ENCODE peak calls at places on chromosome 1, in five cellular contexts. C is transverse colon; X is hepatocyte; H is body of pancreas; P is CD4-positive, alpha-beta memory T cell. S is an unnamed sample.

GRCh38 chr1:76763678-76764077 is 103.6 kb upstream of the ST6GALNAC5 start:
- DNase-seq in X (no peak), P (no peak), C (no peak), H (no peak), S (no peak)

GRCh38 chr1:117673405-117673804 is 67.6 kb downstream of the TENT5C start:
- DNase-seq in P (no peak), X (peak; percentile 30), H (no peak), C (no peak), S (no peak)

GRCh38 chr1:159468321-159468720 is 28.8 kb downstream of the OR10J1 start:
- DNase-seq in X (no peak), C (no peak), P (no peak), H (no peak), S (no peak)

GRCh38 chr1:54681396-54681795 is 34.3 kb upstream of the TTC4 start:
- DNase-seq in X (peak; percentile 42), H (no peak), C (no peak), P (peak; percentile 14), S (no peak)

GRCh38 chr1:4150262-4150661 is 250.2 kb upstream of the C1orf174 start:
- DNase-seq in P (no peak), X (no peak), H (no peak), C (no peak), S (no peak)

GRCh38 chr1:41762251-41762650 is 156.5 kb downstream of the HIVEP3 start:
- DNase-seq in P (no peak), C (no peak), X (no peak), H (no peak), S (no peak)

GRCh38 chr1:51690285-51690961 is 73.5 kb downstream of the OSBPL9 start:
- DNase-seq in C (no peak), X (peak; percentile 62), P (no peak), H (peak; percentile 18), S (no peak)

GRCh38 chr1:15933684-15934083 is 42.2 kb downstream of the ZBTB17 start:
- DNase-seq in C (no peak), P (no peak), X (no peak), H (no peak), S (no peak)

GRCh38 chr1:169108897-169109560 is 2.5 kb downstream of the ATP1B1 start:
- DNase-seq in C (peak; percentile 66), H (peak; percentile 36), X (peak; percentile 58), P (no peak), S (no peak)

GRCh38 chr1:26477446-26478152 is 5.4 kb downstream of the HMGN2 start:
- DNase-seq in C (no peak), X (no peak), P (no peak), H (no peak), S (no peak)

GRCh38 chr1:226443439-226443838 is 35.5 kb upstream of the PARP1 start:
- DNase-seq in X (no peak), H (no peak), P (no peak), C (no peak), S (no peak)

GRCh38 chr1:45643978-45644377 is 20.1 kb upstream of the CCDC17 start:
- DNase-seq in C (peak; percentile 40), X (peak; percentile 62), H (peak; percentile 37), P (no peak), S (no peak)

GRCh38 chr1:22137006-22137720 is 5.7 kb downstream of the WNT4 start:
- DNase-seq in H (no peak), P (no peak), X (peak; percentile 49), C (no peak), S (no peak)

GRCh38 chr1:212260557-212261342 is 24.5 kb upstream of the PPP2R5A start:
- DNase-seq in C (no peak), H (no peak), P (no peak), X (peak; percentile 68), S (no peak)

GRCh38 chr1:14866841-14867626 is 268.5 kb downstream of the KAZN start:
- DNase-seq in P (no peak), X (no peak), H (no peak), C (no peak), S (no peak)

GRCh38 chr1:58204284-58204683 is 342.2 kb downstream of the OMA1 start:
- DNase-seq in P (no peak), H (no peak), X (no peak), C (no peak), S (no peak)

GRCh38 chr1:161989108-161989507 is 34.6 kb downstream of the OLFML2B start:
- DNase-seq in H (no peak), P (no peak), X (no peak), C (no peak), S (no peak)

GRCh38 chr1:233300326-233300725 is 4.8 kb upstream of the PCNX2 start:
- DNase-seq in P (no peak), X (no peak), H (no peak), C (no peak), S (no peak)

GRCh38 chr1:156608981-156609380 is 7.7 kb upstream of the GPATCH4 start:
- DNase-seq in H (peak; percentile 36), X (peak; percentile 62), C (peak; percentile 43), P (peak; percentile 57), S (no peak)

GRCh38 chr1:118914379-118915161 is 73.6 kb downstream of the TBX15 start:
- DNase-seq in H (no peak), X (peak; percentile 40), C (no peak), P (no peak), S (no peak)

GRCh38 chr1:27891196-27891889 is 19.0 kb downstream of the THEMIS2 start:
- DNase-seq in X (no peak), P (no peak), H (peak; percentile 12), C (peak; percentile 63), S (no peak)

GRCh38 chr1:226697608-226698544 is 41.2 kb downstream of the ITPKB start:
- DNase-seq in P (no peak), C (no peak), H (no peak), X (no peak), S (no peak)

GRCh38 chr1:74193908-74194307 is 4.1 kb downstream of the LRRIQ3 start:
- DNase-seq in P (no peak), C (no peak), H (no peak), X (no peak), S (no peak)

GRCh38 chr1:206856674-206857464 is 8.6 kb upstream of the IL20 start:
- DNase-seq in C (no peak), H (no peak), X (no peak), P (peak; percentile 19), S (no peak)

GRCh38 chr1:5947978-5948680 is 44.1 kb downstream of the NPHP4 start:
- DNase-seq in P (no peak), X (no peak), C (no peak), H (no peak), S (no peak)

GRCh38 chr1:112722601-112723510 is 7.7 kb upstream of the PPM1J start:
- DNase-seq in P (no peak), X (peak; percentile 52), C (no peak), H (no peak), S (no peak)

DNA sequence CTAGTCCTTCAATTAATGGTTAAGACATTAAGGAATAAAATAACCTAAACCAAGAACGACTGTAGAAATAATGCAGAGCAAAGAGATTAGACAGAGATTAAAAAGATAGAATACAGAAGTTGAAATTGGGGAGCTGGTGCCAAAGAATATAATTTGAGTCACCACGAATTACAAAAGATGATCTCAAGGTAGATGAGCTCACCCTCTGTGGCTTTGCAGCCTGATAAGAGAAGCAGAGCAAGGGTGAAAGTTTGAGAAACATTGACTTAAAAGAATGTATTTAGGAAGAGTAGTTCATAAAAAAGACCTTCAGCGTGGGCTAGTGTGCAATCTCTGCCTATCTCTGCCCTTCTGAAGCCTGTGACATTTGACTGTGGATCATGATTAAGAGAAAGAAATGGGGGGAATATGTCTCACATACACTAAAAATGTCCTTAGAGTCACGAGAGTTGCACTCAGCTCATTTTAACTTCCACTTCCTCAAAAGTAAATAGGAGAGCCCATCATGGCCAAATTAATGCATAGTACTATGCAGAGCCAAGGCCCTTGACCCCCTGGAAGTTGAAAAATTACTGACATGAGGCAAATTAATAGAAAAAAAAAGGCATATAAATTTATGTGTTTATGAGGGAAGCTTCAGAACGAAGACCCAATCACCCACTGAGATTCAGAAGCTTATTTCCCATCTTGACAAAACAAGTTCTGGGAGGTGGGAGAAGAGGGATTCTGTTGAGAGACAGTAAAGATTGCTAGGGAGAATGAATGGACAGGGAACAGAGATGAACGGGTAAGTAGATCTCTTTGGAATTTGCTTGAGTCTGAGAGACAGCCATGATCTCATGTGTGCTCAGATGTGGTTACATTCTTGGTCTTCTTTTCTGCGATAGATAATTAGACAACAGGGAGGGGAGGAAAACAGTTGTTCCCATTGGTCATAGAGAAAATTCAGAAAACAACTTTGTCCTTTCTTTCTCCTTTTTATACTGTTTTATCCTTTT is 395.4 kb upstream of the LRRC7 start:
- DNase-seq in H (no peak), C (no peak), P (no peak), X (no peak), S (no peak)
- H3K27ac ChIP-seq in H (no peak overlapping the region), C (no peak overlapping the region), P (no peak overlapping the region), X (no peak overlapping the region), S (no peak overlapping the region)

DNA sequence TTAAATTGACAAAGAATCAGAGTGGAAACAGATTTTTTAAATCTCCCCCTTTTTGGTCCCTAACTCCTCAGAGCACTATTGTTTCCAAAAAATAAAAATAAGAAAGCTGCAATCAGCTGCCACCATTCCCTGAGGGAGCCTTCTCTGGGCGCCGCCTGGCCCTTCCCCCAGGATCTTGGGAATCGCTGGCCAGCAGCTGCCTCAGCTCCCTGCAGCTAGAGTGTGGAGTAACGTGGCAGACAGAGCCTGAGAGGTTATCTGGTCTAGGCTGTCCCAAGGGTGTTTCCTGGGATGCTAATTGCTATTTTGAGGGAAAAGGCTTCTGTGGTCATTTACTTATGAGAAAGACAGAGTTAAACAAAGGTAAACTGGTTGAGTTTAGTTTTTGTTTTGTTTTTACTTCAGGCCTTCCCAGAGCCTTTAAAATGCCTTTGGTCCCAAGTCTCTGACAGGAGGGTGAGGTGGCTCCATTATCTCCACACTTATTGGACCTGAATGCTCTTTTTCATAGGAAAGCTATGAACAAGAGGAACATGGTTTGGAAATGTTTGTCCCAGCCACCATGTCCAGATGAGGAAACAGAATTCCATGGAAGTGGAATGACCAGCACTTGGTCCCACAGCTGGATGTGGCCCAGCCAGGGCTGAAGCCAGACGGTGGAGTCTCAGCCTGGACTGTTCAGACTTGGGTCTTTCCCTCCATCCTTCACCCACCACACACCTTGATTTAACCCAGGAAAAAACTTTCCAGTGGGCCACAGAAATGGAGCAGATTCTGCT is 14.1 kb upstream of the KIAA1614 start:
- DNase-seq in P (no peak), C (no peak), H (peak; percentile 43), X (no peak), S (no peak)
- H3K27ac ChIP-seq in P (no peak overlapping the region), C (no peak overlapping the region), H (no peak overlapping the region), X (no peak overlapping the region), S (no peak overlapping the region)

GRCh38 chr1:160621633-160622413 is 25.0 kb downstream of the SLAMF1 start:
- DNase-seq in H (no peak), X (no peak), P (no peak), C (no peak), S (no peak)
- H3K27ac ChIP-seq in H (no peak overlapping the region), X (no peak overlapping the region), P (peak overlapping the region; percentile 47), C (no peak overlapping the region), S (no peak overlapping the region)

DNA sequence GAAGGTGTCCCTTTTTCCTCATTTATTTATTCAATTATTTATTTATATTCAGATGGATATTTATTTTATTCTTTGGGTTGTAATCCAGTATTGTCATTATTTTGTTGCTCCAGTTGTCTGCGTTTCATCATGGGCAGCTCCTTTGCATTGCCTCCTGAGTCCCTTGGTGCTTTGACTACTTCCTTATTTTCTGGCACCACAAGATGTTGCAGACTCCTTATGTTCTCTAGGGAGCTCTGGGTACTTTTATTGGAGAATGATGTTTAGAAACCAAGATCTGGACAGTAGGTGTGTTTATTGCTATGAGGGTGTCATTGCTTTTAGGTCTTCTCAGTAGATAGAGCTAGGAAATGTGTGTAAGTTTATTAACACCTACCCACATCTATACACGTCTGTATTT is 60.0 kb upstream of the ERRFI1 start:
- DNase-seq in X (no peak), C (no peak), H (no peak), P (no peak), S (no peak)
- H3K27ac ChIP-seq in X (no peak overlapping the region), C (no peak overlapping the region), H (no peak overlapping the region), P (no peak overlapping the region), S (no peak overlapping the region)

GRCh38 chr1:2014181-2014580 is 5.0 kb upstream of the GABRD start:
- DNase-seq in C (no peak), X (no peak), H (no peak), P (no peak), S (no peak)
- H3K27ac ChIP-seq in C (no peak overlapping the region), X (no peak overlapping the region), H (no peak overlapping the region), P (no peak overlapping the region), S (no peak overlapping the region)

S was measured in caudate nucleus.